ENCODE peak calls at places on chromosomes 16 and 17, in six cellular contexts. L is A549, M is mucosa of descending colon, U is heart right ventricle, N is dorsolateral prefrontal cortex, C is fibroblast of the aortic adventitia. A is an unnamed sample.

GRCh38 chr16:54244061-54244886 is 42.3 kb downstream of the IRX3 start:
- DNase-seq in M (no peak), U (no peak), N (no peak), C (no peak), L (no peak), A (no peak)

GRCh38 chr17:56891751-56892150 is 22.1 kb downstream of the TRIM25 start:
- DNase-seq in M (no peak), L (peak), U (peak), N (no peak), C (no peak), A (no peak)

GRCh38 chr17:21358682-21359482 is 17.3 kb upstream of the KCNJ12 start:
- DNase-seq in L (peak), C (peak), N (no peak), U (peak), M (peak), A (peak)

GRCh38 chr16:85978291-85978775 is 79.4 kb downstream of the IRF8 start:
- DNase-seq in N (no peak), L (no peak), M (no peak), U (no peak), C (no peak), A (no peak)

GRCh38 chr16:50266337-50267091 is at the start of gene ADCY7:
- DNase-seq in M (peak), U (peak), C (peak), N (no peak), L (no peak), A (peak)

GRCh38 chr16:48537909-48538745 is 71.9 kb downstream of the N4BP1 start:
- DNase-seq in C (peak), U (peak), L (no peak), M (no peak), N (no peak), A (peak)

GRCh38 chr17:42311240-42312034 is 23.1 kb downstream of the STAT5A start:
- DNase-seq in N (peak), U (peak), M (peak), C (peak), L (no peak), A (peak)

GRCh38 chr17:48551601-48552452 is 6.9 kb upstream of the HOXB2 start:
- DNase-seq in C (no peak), U (no peak), N (no peak), L (no peak), M (peak), A (no peak)

GRCh38 chr16:23324727-23325126 is 22.6 kb downstream of the SCNN1B start:
- DNase-seq in M (peak), U (peak), C (no peak), L (peak), N (no peak), A (no peak)

GRCh38 chr16:596736-597060 is 6.8 kb downstream of the RAB40C start:
- DNase-seq in U (no peak), M (no peak), L (no peak), C (no peak), N (no peak), A (no peak)

GRCh38 chr16:14242769-14243168 is 171.7 kb downstream of the MRTFB start:
- DNase-seq in N (no peak), M (no peak), L (no peak), U (no peak), C (no peak), A (no peak)

GRCh38 chr16:57953857-57954256 is 17.1 kb downstream of the CNGB1 start:
- DNase-seq in M (no peak), N (no peak), L (no peak), C (no peak), U (no peak), A (no peak)

GRCh38 chr16:49460786-49461470 is 87.3 kb downstream of the C16orf78 start:
- DNase-seq in C (no peak), N (no peak), L (no peak), U (no peak), M (no peak), A (no peak)

GRCh38 chr16:69397821-69398521 is 12.2 kb upstream of the TERF2 start:
- DNase-seq in C (peak), U (no peak), L (peak), N (peak), M (no peak), A (peak)

GRCh38 chr16:75820672-75821071 is 94.4 kb upstream of the CPHXL start:
- DNase-seq in N (no peak), L (peak), U (no peak), C (no peak), M (no peak), A (peak)

GRCh38 chr17:73657473-73658116 is 13.3 kb upstream of the SDK2 start:
- DNase-seq in M (no peak), N (no peak), C (no peak), L (peak), U (peak), A (peak)
- TF ChIP-seq CTCF in M (no peak), N (peak), C (peak), L (peak), U (peak), A (peak)

GRCh38 chr17:74892013-74892841 is 1.2 kb downstream of the FADS6 start:
- DNase-seq in N (no peak), L (no peak), U (no peak), C (no peak), M (no peak), A (no peak)
- H3K4me3 ChIP-seq in N (no peak), L (no peak), U (no peak), C (no peak), M (no peak), A (no peak)

GRCh38 chr17:45371414-45372324 is 54.8 kb upstream of the MAP3K14 start:
- DNase-seq in U (peak), C (peak), L (peak), N (peak), M (peak), A (peak)
- TF ChIP-seq CTCF in U (no peak), C (peak), L (no peak), N (no peak), M (no peak), A (no peak)

GRCh38 chr17:78324391-78325075 is 35.3 kb downstream of the SOCS3 start:
- DNase-seq in U (peak), M (peak), C (peak), N (peak), L (peak), A (no peak)
- H3K4me3 ChIP-seq in U (peak), M (no peak), C (peak), N (no peak), L (no peak), A (no peak)

DNA sequence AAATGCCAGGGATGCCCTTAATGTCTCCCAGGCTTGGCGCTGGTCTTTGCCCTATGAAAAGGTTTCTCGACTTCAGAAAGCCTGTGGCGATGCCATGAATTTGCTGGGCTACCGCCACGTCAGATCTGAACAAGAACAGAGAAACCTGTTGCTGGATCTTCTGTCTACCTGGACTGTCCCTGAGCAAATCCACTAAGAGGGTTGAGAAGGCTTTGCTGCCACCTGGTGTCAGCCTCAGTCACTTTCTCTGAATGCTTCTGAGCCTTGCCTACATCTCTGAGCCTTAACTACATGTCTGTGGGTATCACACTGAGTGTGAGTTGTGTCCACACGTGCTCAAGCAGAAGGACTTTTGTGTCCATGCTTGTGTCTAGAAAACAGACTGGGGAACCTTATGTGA is 11.4 kb downstream of the CHST4 start:
- DNase-seq in M (no peak), U (no peak), N (peak), L (peak), C (peak), A (peak)
- TF ChIP-seq CTCF in M (peak), U (peak), N (peak), L (peak), C (peak), A (peak)

GRCh38 chr17:28657756-28658155 is 4.0 kb downstream of the SDF2 start:
- DNase-seq in M (no peak), C (peak), U (no peak), L (no peak), N (no peak), A (peak)
- H3K4me3 ChIP-seq in M (no peak), C (no peak), U (no peak), L (no peak), N (no peak), A (no peak)

GRCh38 chr16:78505544-78506371 is 406.3 kb downstream of the WWOX start:
- DNase-seq in U (peak), M (peak), C (peak), N (no peak), L (no peak), A (no peak)
- TF ChIP-seq CTCF in U (peak), M (no peak), C (peak), N (peak), L (no peak), A (no peak)

DNA sequence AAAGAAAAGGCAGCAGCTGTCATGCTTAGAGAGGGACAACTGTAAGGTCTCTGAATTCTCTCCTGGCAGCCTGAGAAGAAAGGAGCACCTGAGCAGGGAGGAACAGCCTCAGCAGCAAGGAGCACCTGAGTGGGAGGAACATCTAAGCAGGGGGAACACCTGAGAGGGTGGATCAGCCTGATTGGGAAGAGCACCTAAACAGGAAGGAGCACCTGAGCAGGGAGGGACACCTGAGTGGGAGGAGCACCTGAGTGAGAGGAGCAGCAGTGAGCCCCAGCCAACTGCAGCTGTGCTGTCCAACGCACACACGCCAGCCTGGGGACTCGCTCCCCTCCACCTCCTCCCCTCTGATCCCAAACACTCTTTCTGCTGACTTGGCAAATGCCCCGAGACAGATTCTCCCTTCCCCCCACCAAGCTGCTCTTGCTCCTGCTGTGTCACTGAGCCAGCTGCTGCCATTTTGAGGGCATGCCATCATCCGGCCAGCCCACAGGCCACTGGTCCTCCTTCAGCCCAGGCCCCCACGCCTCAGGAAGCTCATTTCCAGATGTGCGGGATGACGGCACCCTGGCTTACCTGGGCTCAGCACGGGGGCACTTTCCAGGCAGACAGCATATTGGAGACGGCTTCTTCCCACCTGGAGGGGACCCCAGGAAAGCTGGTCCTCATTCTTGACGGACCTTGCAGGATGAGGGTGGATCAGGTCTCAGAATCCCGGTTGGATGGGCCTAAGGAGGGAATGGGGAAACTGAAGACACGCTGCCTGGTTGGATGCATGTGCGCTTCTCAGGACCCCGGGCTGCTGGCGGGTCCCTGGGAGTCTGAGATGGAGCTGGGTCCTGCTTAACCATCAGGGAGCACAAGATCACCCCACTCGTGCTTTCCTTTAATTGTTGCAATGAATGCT is 57.7 kb upstream of the RBFOX3 start:
- DNase-seq in N (no peak), C (no peak), L (no peak), M (no peak), U (no peak), A (no peak)
- H3K4me3 ChIP-seq in N (no peak), C (no peak), L (no peak), M (no peak), U (no peak), A (no peak)